ENCODE peak calls at places on chromosomes 1 and 21, in nine cellular contexts. One of them, this sample, is unnamed.

GRCh38 chr1:192706936-192707335 is 71.0 kb downstream of the RGS13 start:
- DNase-seq in CD4-positive, alpha-beta memory T cell: no peak
- DNase-seq in uterus: no peak
- DNase-seq in heart right ventricle: no peak
- DNase-seq in stimulated activated CD4-positive, alpha-beta T cell treated with anti-CD3 and anti-CD28 coated beads, TNF-alpha, amount 100 ng/mL, for 1 hour: no peak
- DNase-seq in CD8-positive, alpha-beta memory T cell: no peak
- DNase-seq in stimulated activated naive B cell treated with anti-CD40 and anti-IgM and Interleukin-4, amounts not matched to agents 10 μg/mL and 1 μg/mL and 100 μg/mL, for 72 hours: no peak
- DNase-seq in skeletal muscle cell: no peak
- DNase-seq in central memory CD4-positive, alpha-beta T cell: no peak
- DNase-seq in this sample: no peak

GRCh38 chr1:85320371-85321131 is 44.1 kb upstream of the BCL10 start:
- DNase-seq in CD4-positive, alpha-beta memory T cell: no peak
- DNase-seq in uterus: no peak
- DNase-seq in heart right ventricle: no peak
- DNase-seq in stimulated activated CD4-positive, alpha-beta T cell treated with anti-CD3 and anti-CD28 coated beads, TNF-alpha, amount 100 ng/mL, for 1 hour: no peak
- DNase-seq in CD8-positive, alpha-beta memory T cell: no peak
- DNase-seq in stimulated activated naive B cell treated with anti-CD40 and anti-IgM and Interleukin-4, amounts not matched to agents 10 μg/mL and 1 μg/mL and 100 μg/mL, for 72 hours: no peak
- DNase-seq in skeletal muscle cell: no peak
- DNase-seq in central memory CD4-positive, alpha-beta T cell: no peak
- DNase-seq in this sample: no peak

GRCh38 chr1:156484480-156485058 is 16.0 kb downstream of the MEF2D start:
- DNase-seq in CD4-positive, alpha-beta memory T cell: no peak
- DNase-seq in uterus: no peak
- DNase-seq in heart right ventricle: no peak
- DNase-seq in stimulated activated CD4-positive, alpha-beta T cell treated with anti-CD3 and anti-CD28 coated beads, TNF-alpha, amount 100 ng/mL, for 1 hour: no peak
- DNase-seq in CD8-positive, alpha-beta memory T cell: no peak
- DNase-seq in stimulated activated naive B cell treated with anti-CD40 and anti-IgM and Interleukin-4, amounts not matched to agents 10 μg/mL and 1 μg/mL and 100 μg/mL, for 72 hours: no peak
- DNase-seq in skeletal muscle cell: no peak
- DNase-seq in central memory CD4-positive, alpha-beta T cell: no peak
- DNase-seq in this sample: no peak

GRCh38 chr1:233019083-233019482 is 68.7 kb downstream of the NTPCR start:
- DNase-seq in CD4-positive, alpha-beta memory T cell: no peak
- DNase-seq in uterus: no peak
- DNase-seq in heart right ventricle: no peak
- DNase-seq in stimulated activated CD4-positive, alpha-beta T cell treated with anti-CD3 and anti-CD28 coated beads, TNF-alpha, amount 100 ng/mL, for 1 hour: no peak
- DNase-seq in CD8-positive, alpha-beta memory T cell: no peak
- DNase-seq in stimulated activated naive B cell treated with anti-CD40 and anti-IgM and Interleukin-4, amounts not matched to agents 10 μg/mL and 1 μg/mL and 100 μg/mL, for 72 hours: no peak
- DNase-seq in skeletal muscle cell: no peak
- DNase-seq in central memory CD4-positive, alpha-beta T cell: no peak
- DNase-seq in this sample: no peak

GRCh38 chr1:16293568-16293967 is 56.6 kb upstream of the CPLANE2 start:
- DNase-seq in CD4-positive, alpha-beta memory T cell: no peak
- DNase-seq in uterus: no peak
- DNase-seq in heart right ventricle: no peak
- DNase-seq in stimulated activated CD4-positive, alpha-beta T cell treated with anti-CD3 and anti-CD28 coated beads, TNF-alpha, amount 100 ng/mL, for 1 hour: no peak
- DNase-seq in CD8-positive, alpha-beta memory T cell: no peak
- DNase-seq in stimulated activated naive B cell treated with anti-CD40 and anti-IgM and Interleukin-4, amounts not matched to agents 10 μg/mL and 1 μg/mL and 100 μg/mL, for 72 hours: no peak
- DNase-seq in skeletal muscle cell: no peak
- DNase-seq in central memory CD4-positive, alpha-beta T cell: no peak
- DNase-seq in this sample: no peak

GRCh38 chr1:112344754-112345423 is 51.1 kb upstream of the CTTNBP2NL start:
- DNase-seq in CD4-positive, alpha-beta memory T cell: peak
- DNase-seq in uterus: no peak
- DNase-seq in heart right ventricle: no peak
- DNase-seq in stimulated activated CD4-positive, alpha-beta T cell treated with anti-CD3 and anti-CD28 coated beads, TNF-alpha, amount 100 ng/mL, for 1 hour: no peak
- DNase-seq in CD8-positive, alpha-beta memory T cell: no peak
- DNase-seq in stimulated activated naive B cell treated with anti-CD40 and anti-IgM and Interleukin-4, amounts not matched to agents 10 μg/mL and 1 μg/mL and 100 μg/mL, for 72 hours: no peak
- DNase-seq in skeletal muscle cell: no peak
- DNase-seq in central memory CD4-positive, alpha-beta T cell: peak
- DNase-seq in this sample: no peak

GRCh38 chr1:107840746-107841145 is 124.2 kb downstream of the VAV3 start:
- DNase-seq in CD4-positive, alpha-beta memory T cell: no peak
- DNase-seq in uterus: no peak
- DNase-seq in heart right ventricle: no peak
- DNase-seq in stimulated activated CD4-positive, alpha-beta T cell treated with anti-CD3 and anti-CD28 coated beads, TNF-alpha, amount 100 ng/mL, for 1 hour: no peak
- DNase-seq in CD8-positive, alpha-beta memory T cell: no peak
- DNase-seq in stimulated activated naive B cell treated with anti-CD40 and anti-IgM and Interleukin-4, amounts not matched to agents 10 μg/mL and 1 μg/mL and 100 μg/mL, for 72 hours: no peak
- DNase-seq in skeletal muscle cell: no peak
- DNase-seq in central memory CD4-positive, alpha-beta T cell: no peak
- DNase-seq in this sample: no peak

GRCh38 chr1:217526636-217527035 is 104.3 kb downstream of the GPATCH2 start:
- DNase-seq in CD4-positive, alpha-beta memory T cell: no peak
- DNase-seq in uterus: no peak
- DNase-seq in heart right ventricle: no peak
- DNase-seq in stimulated activated CD4-positive, alpha-beta T cell treated with anti-CD3 and anti-CD28 coated beads, TNF-alpha, amount 100 ng/mL, for 1 hour: no peak
- DNase-seq in CD8-positive, alpha-beta memory T cell: no peak
- DNase-seq in stimulated activated naive B cell treated with anti-CD40 and anti-IgM and Interleukin-4, amounts not matched to agents 10 μg/mL and 1 μg/mL and 100 μg/mL, for 72 hours: no peak
- DNase-seq in skeletal muscle cell: no peak
- DNase-seq in central memory CD4-positive, alpha-beta T cell: no peak
- DNase-seq in this sample: no peak

GRCh38 chr1:41322835-41323234 is 38.4 kb upstream of the FOXO6 start:
- DNase-seq in CD4-positive, alpha-beta memory T cell: no peak
- DNase-seq in uterus: no peak
- DNase-seq in heart right ventricle: peak
- DNase-seq in stimulated activated CD4-positive, alpha-beta T cell treated with anti-CD3 and anti-CD28 coated beads, TNF-alpha, amount 100 ng/mL, for 1 hour: no peak
- DNase-seq in CD8-positive, alpha-beta memory T cell: no peak
- DNase-seq in stimulated activated naive B cell treated with anti-CD40 and anti-IgM and Interleukin-4, amounts not matched to agents 10 μg/mL and 1 μg/mL and 100 μg/mL, for 72 hours: no peak
- DNase-seq in skeletal muscle cell: no peak
- DNase-seq in central memory CD4-positive, alpha-beta T cell: no peak
- DNase-seq in this sample: no peak

GRCh38 chr21:32991299-32991850 is 34.4 kb upstream of the OLIG2 start:
- DNase-seq in CD4-positive, alpha-beta memory T cell: no peak
- DNase-seq in uterus: no peak
- DNase-seq in heart right ventricle: no peak
- DNase-seq in stimulated activated CD4-positive, alpha-beta T cell treated with anti-CD3 and anti-CD28 coated beads, TNF-alpha, amount 100 ng/mL, for 1 hour: no peak
- DNase-seq in CD8-positive, alpha-beta memory T cell: no peak
- DNase-seq in stimulated activated naive B cell treated with anti-CD40 and anti-IgM and Interleukin-4, amounts not matched to agents 10 μg/mL and 1 μg/mL and 100 μg/mL, for 72 hours: no peak
- DNase-seq in skeletal muscle cell: no peak
- DNase-seq in central memory CD4-positive, alpha-beta T cell: no peak
- DNase-seq in this sample: no peak

GRCh38 chr21:43904316-43904925 is 39.4 kb downstream of the AGPAT3 start:
- DNase-seq in CD4-positive, alpha-beta memory T cell: no peak
- DNase-seq in uterus: no peak
- DNase-seq in heart right ventricle: no peak
- DNase-seq in stimulated activated CD4-positive, alpha-beta T cell treated with anti-CD3 and anti-CD28 coated beads, TNF-alpha, amount 100 ng/mL, for 1 hour: no peak
- DNase-seq in CD8-positive, alpha-beta memory T cell: no peak
- DNase-seq in stimulated activated naive B cell treated with anti-CD40 and anti-IgM and Interleukin-4, amounts not matched to agents 10 μg/mL and 1 μg/mL and 100 μg/mL, for 72 hours: no peak
- DNase-seq in skeletal muscle cell: no peak
- DNase-seq in central memory CD4-positive, alpha-beta T cell: no peak
- DNase-seq in this sample: no peak